ENCODE peak calls at places on chromosomes 1 and 21, in seven cellular contexts. J is mesendoderm; U is small intestine; S is effector CD4-positive, alpha-beta T cell; N is esophagus squamous epithelium; Q is WTC11; T is CD8-positive, alpha-beta T cell. I is an unnamed sample.

GRCh38 chr1:103424645-103425044 is 100.9 kb upstream of the RNPC3 start:
- DNase-seq in S (no peak), Q (no peak), U (no peak), J (no peak), N (no peak), T (no peak), I (no peak)

GRCh38 chr1:19967808-19968207 is 11.6 kb downstream of the PLA2G2A start:
- DNase-seq in T (no peak), N (no peak), U (no peak), S (no peak), Q (no peak), J (no peak), I (no peak)

GRCh38 chr1:197363855-197364254 is 95.8 kb downstream of the CRB1 start:
- DNase-seq in N (no peak), Q (no peak), S (no peak), U (no peak), J (no peak), T (no peak), I (no peak)

GRCh38 chr1:31376374-31377134 is 3.7 kb upstream of the FABP3 start:
- DNase-seq in S (no peak), N (no peak), J (peak; percentile 89), Q (no peak), T (no peak), U (no peak), I (no peak)

GRCh38 chr1:33300673-33301072 is 20.2 kb downstream of the A3GALT2 start:
- DNase-seq in T (no peak), J (no peak), U (no peak), N (no peak), Q (no peak), S (no peak), I (no peak)

GRCh38 chr1:88920845-88921244 is 29.5 kb upstream of the GTF2B start:
- DNase-seq in S (no peak), N (no peak), T (no peak), J (no peak), Q (no peak), U (peak; percentile 5), I (no peak)

GRCh38 chr1:50108497-50109073 is at the start of gene ELAVL4:
- DNase-seq in N (no peak), U (no peak), S (no peak), T (no peak), Q (peak; percentile 28), J (no peak), I (no peak)

GRCh38 chr1:11629626-11630025 is 24.6 kb downstream of the FBXO2 start:
- DNase-seq in Q (no peak), U (no peak), S (no peak), J (no peak), N (no peak), T (no peak), I (no peak)

GRCh38 chr1:11484321-11484655 is 5.3 kb downstream of the DISP3 start:
- DNase-seq in N (no peak), T (no peak), U (no peak), S (no peak), Q (no peak), J (no peak), I (no peak)

GRCh38 chr1:222095606-222096475 is 354.0 kb upstream of the DUSP10 start:
- DNase-seq in Q (peak; percentile 72), T (peak; percentile 62), S (peak; percentile 40), J (peak; percentile 76), N (no peak), U (peak; percentile 48), I (peak; percentile 59)

GRCh38 chr1:200334661-200335256 is 75.1 kb downstream of the ZNF281 start:
- DNase-seq in Q (no peak), U (no peak), N (no peak), S (no peak), T (no peak), J (no peak), I (no peak)

GRCh38 chr1:24415334-24415909 is at the start of gene NIPAL3:
- DNase-seq in U (peak; percentile 99), T (peak; percentile 95), S (peak; percentile 99), Q (peak; percentile 99), J (peak; percentile 100), N (peak; percentile 87), I (peak; percentile 95)

GRCh38 chr21:45530423-45531113 is 11.7 kb downstream of the SLC19A1 start:
- DNase-seq in Q (peak; percentile 9), N (no peak), U (no peak), T (no peak), S (no peak), J (no peak), I (no peak)

GRCh38 chr21:38181101-38181500 is 75.7 kb upstream of the KCNJ15 start:
- DNase-seq in T (no peak), U (no peak), Q (no peak), S (no peak), N (no peak), J (no peak), I (no peak)

GRCh38 chr1:199311478-199312242 is 672.8 kb downstream of the PTPRC start:
- DNase-seq in J (peak; percentile 32), U (no peak), N (no peak), T (no peak), Q (no peak), S (no peak), I (no peak)